ENCODE peak calls at places on chromosomes 2 and 18, in seven cellular contexts. A is A549, Y is left ventricle myocardium inferior, R is ovary, W is prostate gland, U is breast epithelium, L is left lung. Q is an unnamed sample.

GRCh38 chr2:50650398-50650810 is 381.5 kb downstream of the NRXN1 start:
- DNase-seq in Y (no peak), R (no peak), A (no peak), W (no peak), L (no peak), U (no peak), Q (no peak)

GRCh38 chr2:72953976-72954375 is 36.7 kb downstream of the EMX1 start:
- DNase-seq in L (no peak), A (no peak), W (no peak), Y (no peak), U (no peak), R (no peak), Q (no peak)

GRCh38 chr2:147460140-147460539 is 384.7 kb upstream of the ACVR2A start:
- DNase-seq in R (no peak), A (no peak), Y (no peak), W (no peak), L (no peak), U (no peak), Q (no peak)

GRCh38 chr2:59276033-59276432 is 1034.9 kb upstream of the FANCL start:
- DNase-seq in U (no peak), A (no peak), W (no peak), R (no peak), L (no peak), Y (no peak), Q (no peak)

GRCh38 chr2:222703866-222704265 is 32.4 kb downstream of the MOGAT1 start:
- DNase-seq in Y (no peak), R (no peak), U (no peak), L (no peak), W (no peak), A (no peak), Q (no peak)

GRCh38 chr2:9847140-9847539 is 3.9 kb downstream of the TAF1B start:
- DNase-seq in L (no peak), W (no peak), R (no peak), Y (no peak), U (no peak), A (no peak), Q (no peak)

GRCh38 chr2:88036162-88036561 is 19.4 kb downstream of the KRCC1 start:
- DNase-seq in R (no peak), Y (no peak), U (no peak), W (no peak), A (no peak), L (no peak), Q (no peak)

GRCh38 chr18:58416704-58417683 is 211.9 kb downstream of the ALPK2 start:
- DNase-seq in Y (no peak), R (no peak), L (no peak), W (no peak), U (no peak), A (no peak), Q (peak)

GRCh38 chr18:62264984-62265383 is 60.1 kb upstream of the TNFRSF11A start:
- DNase-seq in U (no peak), A (no peak), L (no peak), W (no peak), Y (no peak), R (no peak), Q (no peak)

GRCh38 chr2:11746807-11747459 is 501 bp downstream of the LPIN1 start:
- DNase-seq in Y (peak), U (no peak), R (no peak), A (no peak), L (no peak), W (peak), Q (no peak)

GRCh38 chr2:24855022-24855622 is 61.9 kb downstream of the CENPO start:
- DNase-seq in Y (peak), R (peak), L (no peak), A (no peak), U (no peak), W (no peak), Q (no peak)

GRCh38 chr2:118496467-118496866 is 351.0 kb downstream of the EN1 start:
- DNase-seq in R (no peak), U (no peak), Y (no peak), A (no peak), L (no peak), W (no peak), Q (no peak)

GRCh38 chr2:121075641-121076500 is 209.1 kb downstream of the TFCP2L1 start:
- DNase-seq in L (no peak), U (no peak), R (peak), A (peak), Y (no peak), W (no peak), Q (no peak)

GRCh38 chr2:88903744-88904353 is 212.4 kb downstream of the RPIA start:
- DNase-seq in U (no peak), L (no peak), A (peak), R (no peak), W (no peak), Y (no peak), Q (no peak)

GRCh38 chr2:54572262-54572635 is 116.1 kb downstream of the SPTBN1 start:
- DNase-seq in R (no peak), U (no peak), W (no peak), L (no peak), Y (no peak), A (peak), Q (no peak)

GRCh38 chr2:220469201-220469600 is 841.8 kb downstream of the SLC4A3 start:
- DNase-seq in Y (no peak), W (no peak), U (no peak), R (no peak), L (no peak), A (no peak), Q (no peak)

GRCh38 chr18:70284976-70285610 is 3.8 kb upstream of the SOCS6 start:
- DNase-seq in L (no peak), A (no peak), R (no peak), Y (no peak), U (no peak), W (no peak), Q (no peak)

GRCh38 chr18:70288851-70289328 is at the start of gene SOCS6:
- DNase-seq in U (no peak), W (peak), R (peak), A (no peak), Y (peak), L (peak), Q (peak)

GRCh38 chr18:70289351-70290330 is 796 bp downstream of the SOCS6 start:
- DNase-seq in U (no peak), A (no peak), W (peak), Y (peak), L (no peak), R (peak), Q (no peak)

GRCh38 chr18:70288171-70288850 is 534 bp upstream of the SOCS6 start:
- DNase-seq in Y (peak), U (no peak), W (peak), A (no peak), L (no peak), R (peak), Q (no peak)

DNA sequence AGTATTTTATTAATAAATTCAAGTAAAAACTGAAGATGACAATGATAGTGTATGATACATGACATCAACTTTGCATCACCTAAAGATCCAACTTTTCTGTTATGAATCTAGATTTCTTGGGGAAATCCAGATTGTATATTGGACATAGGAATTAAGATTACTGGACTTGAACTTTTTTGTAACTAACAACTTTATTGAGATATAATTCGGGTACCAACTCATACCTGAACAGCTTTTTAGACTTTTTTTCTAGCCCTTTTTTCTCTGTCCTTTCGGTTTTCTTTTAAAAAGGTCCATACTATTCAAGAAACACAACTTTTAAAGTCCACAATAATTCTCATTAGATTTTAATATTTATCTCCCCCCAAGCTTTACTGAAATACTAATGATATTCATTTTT is 1.1 kb upstream of the SOCS6 start:
- DNase-seq in U (no peak), L (no peak), A (no peak), Y (no peak), W (no peak), R (no peak), Q (no peak)
- H3K27ac ChIP-seq in U (no peak), L (no peak), A (peak), Y (peak), W (no peak), R (peak), Q (peak)

GRCh38 chr2:16608661-16609643 is 56.7 kb downstream of the CYRIA start:
- DNase-seq in Y (peak), L (peak), R (peak), U (peak), W (peak), A (peak), Q (peak)
- H3K4me3 ChIP-seq in Y (peak), L (peak), R (peak), U (peak), W (peak), A (peak), Q (peak)

DNA sequence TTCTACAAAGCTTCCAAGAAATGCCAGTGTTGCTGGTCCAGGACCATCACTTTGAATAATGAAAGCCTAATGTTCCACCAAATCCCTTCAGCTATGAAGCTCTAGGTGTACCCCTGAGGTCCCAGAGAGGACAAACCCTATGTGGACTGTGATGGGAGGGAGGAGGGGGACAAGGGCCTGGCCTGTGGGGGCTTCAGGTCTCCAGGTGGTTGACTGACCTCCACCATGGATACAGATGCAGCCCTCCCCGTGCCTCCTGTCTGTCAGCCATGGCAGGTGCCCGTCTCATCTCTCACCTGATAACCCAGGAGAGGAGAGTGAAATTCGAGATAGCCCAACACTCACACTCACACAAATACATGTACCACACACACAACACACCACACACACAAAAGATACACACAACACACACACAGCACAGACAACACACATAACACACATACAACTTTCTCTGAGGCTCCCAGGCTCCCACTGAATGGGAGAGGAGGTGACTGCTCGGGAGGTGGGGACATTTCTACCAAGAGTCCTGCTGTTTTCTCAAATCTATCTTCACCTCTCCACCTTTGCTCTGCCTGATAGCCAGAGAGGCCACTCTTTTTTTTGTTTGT is 12.8 kb upstream of the RHOB start:
- DNase-seq in A (no peak), R (no peak), W (no peak), Y (no peak), L (peak), U (no peak), Q (no peak)
- H3K27ac ChIP-seq in A (no peak), R (no peak), W (peak), Y (no peak), L (no peak), U (no peak), Q (no peak)

DNA sequence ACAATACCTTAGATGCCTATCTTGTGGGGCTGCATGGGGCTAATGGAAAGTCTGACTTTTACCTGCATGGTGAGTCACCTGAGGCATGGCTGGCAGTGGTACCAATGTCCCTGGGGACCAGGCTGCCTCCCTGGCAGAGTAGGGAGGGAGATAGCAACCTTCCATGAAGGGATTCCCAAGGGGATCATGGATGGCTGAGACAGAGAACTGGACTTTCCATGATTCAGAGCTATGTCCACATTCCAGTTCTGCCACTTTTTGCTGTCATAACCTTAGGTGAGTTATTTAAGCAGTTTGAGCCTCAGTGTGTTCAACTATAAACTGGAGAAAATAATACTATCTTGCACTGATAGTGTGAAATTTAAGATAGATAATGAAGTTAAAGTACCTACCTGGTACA is 178.6 kb downstream of the SETBP1 start:
- DNase-seq in L (no peak), R (no peak), W (no peak), A (no peak), U (no peak), Y (no peak), Q (no peak)
- H3K4me3 ChIP-seq in L (no peak), R (no peak), W (no peak), A (no peak), U (no peak), Y (no peak), Q (no peak)

Q was measured in tibial artery.